ENCODE peak calls at places on chromosomes 12 and 14, in eight cellular contexts. M is naive thymus-derived CD4-positive, alpha-beta T cell; S is HCT116; I is esophagus squamous epithelium; R is sigmoid colon; U is H1; K is prostate gland; H is kidney. Z is an unnamed sample.

GRCh38 chr12:57166971-57167371 is 19.6 kb upstream of the LRP1-AS start:
- DNase-seq in K (no peak), R (no peak), S (no peak), H (no peak), I (no peak), U (no peak), M (no peak), Z (no peak)

GRCh38 chr14:96905825-96906224 is 108.6 kb downstream of the VRK1 start:
- DNase-seq in I (no peak), R (no peak), H (no peak), M (no peak), S (no peak), U (no peak), K (no peak), Z (no peak)

GRCh38 chr12:92561543-92561899 is 141.3 kb upstream of the PLEKHG7 start:
- DNase-seq in S (no peak), H (no peak), K (no peak), M (no peak), U (no peak), I (no peak), R (peak; percentile 88), Z (no peak)

GRCh38 chr12:103705098-103705497 is 118.0 kb downstream of the STAB2 start:
- DNase-seq in K (no peak), R (no peak), U (no peak), M (no peak), I (no peak), S (no peak), H (no peak), Z (no peak)

GRCh38 chr14:72270341-72270740 is 338.1 kb downstream of the RGS6 start:
- DNase-seq in M (no peak), R (no peak), S (no peak), I (no peak), H (no peak), U (no peak), K (no peak), Z (no peak)

GRCh38 chr14:100476012-100476822 is 111.0 kb downstream of the BEGAIN start:
- DNase-seq in S (peak; percentile 94), K (no peak), U (no peak), I (no peak), H (no peak), M (no peak), R (no peak), Z (no peak)

GRCh38 chr14:69500096-69500495 is 15.6 kb downstream of the PLEKHD1 start:
- DNase-seq in R (no peak), I (no peak), U (no peak), M (no peak), K (no peak), S (no peak), H (peak; percentile 38), Z (no peak)

GRCh38 chr12:88638956-88639355 is 58.7 kb upstream of the KITLG start:
- DNase-seq in I (no peak), R (no peak), K (no peak), S (no peak), H (no peak), U (no peak), M (no peak), Z (no peak)

GRCh38 chr12:56221233-56221756 is 427 bp downstream of the RNF41 start:
- DNase-seq in R (peak; percentile 88), S (no peak), M (no peak), I (no peak), K (peak; percentile 53), U (no peak), H (peak; percentile 88), Z (no peak)

GRCh38 chr14:83170165-83170564 is 1636.5 kb upstream of the SEL1L start:
- DNase-seq in R (no peak), U (no peak), H (no peak), K (no peak), I (no peak), S (no peak), M (no peak), Z (no peak)

GRCh38 chr14:87896393-87897380 is 96.3 kb downstream of the GALC start:
- DNase-seq in M (no peak), R (no peak), H (no peak), U (no peak), S (peak; percentile 24), K (no peak), I (no peak), Z (peak; percentile 9)

GRCh38 chr12:15886372-15887042 is 4.3 kb downstream of the STRAP start:
- DNase-seq in I (no peak), H (no peak), R (no peak), U (no peak), M (no peak), K (no peak), S (no peak), Z (peak; percentile 72)

GRCh38 chr12:92145481-92145730 is 240 bp downstream of the BTG1 start:
- DNase-seq in I (no peak), K (no peak), S (no peak), M (no peak), H (no peak), U (no peak), R (no peak), Z (no peak)

GRCh38 chr12:130761537-130762318 is 45.6 kb upstream of the RIMBP2 start:
- DNase-seq in M (peak; percentile 21), H (peak; percentile 75), S (peak; percentile 29), R (peak; percentile 57), I (no peak), U (no peak), K (peak; percentile 40), Z (peak; percentile 56)

GRCh38 chr14:26330982-26331381 is 266.9 kb downstream of the NOVA1 start:
- DNase-seq in I (no peak), U (no peak), M (no peak), K (no peak), R (no peak), S (no peak), H (no peak), Z (no peak)

GRCh38 chr14:81233615-81234014 is 12.9 kb upstream of the GTF2A1 start:
- DNase-seq in U (no peak), I (no peak), R (no peak), K (no peak), S (no peak), M (no peak), H (no peak), Z (no peak)

GRCh38 chr14:103679351-103679750 is 35.9 kb downstream of the XRCC3 start:
- DNase-seq in R (no peak), U (no peak), K (peak; percentile 10), I (no peak), H (no peak), M (peak; percentile 11), S (peak; percentile 3), Z (peak; percentile 58)

GRCh38 chr12:27868165-27868564 is 88.1 kb upstream of the MANSC4 start:
- DNase-seq in H (no peak), K (no peak), R (no peak), I (no peak), U (no peak), M (no peak), S (no peak), Z (no peak)

GRCh38 chr14:20679907-20680306 is 4.5 kb upstream of the RNASE4 start:
- DNase-seq in H (no peak), R (no peak), I (no peak), K (no peak), M (no peak), U (no peak), S (no peak), Z (peak; percentile 14)

DNA sequence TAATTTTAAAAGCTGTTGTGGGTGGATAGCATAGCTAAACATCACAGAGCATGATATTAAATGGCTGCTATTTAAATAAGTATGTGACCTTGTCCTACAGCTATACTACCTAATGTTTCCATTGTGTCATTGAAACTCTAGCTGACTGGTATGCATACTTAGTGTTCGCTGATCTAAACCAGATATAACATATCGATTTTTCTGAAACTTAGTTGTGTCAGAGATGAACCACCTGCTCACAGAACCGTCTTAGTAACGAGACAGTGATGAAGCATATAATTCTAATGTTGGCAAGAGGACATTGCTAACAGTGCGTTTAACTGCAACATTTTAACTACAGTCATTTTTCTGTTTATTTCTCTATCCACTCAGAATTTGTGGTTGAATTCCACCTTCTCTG is 36.1 kb upstream of the NUAK1 start:
- DNase-seq in S (no peak), H (no peak), U (no peak), R (no peak), M (no peak), I (no peak), K (no peak), Z (peak; percentile 35)
- H3K4me1 ChIP-seq in S (no peaks in the 10 kb centered on the region), H (no peaks in the 10 kb centered on the region), U (no peaks in the 10 kb centered on the region), R (no peaks in the 10 kb centered on the region), M (no peaks in the 10 kb centered on the region), I (no peaks in the 10 kb centered on the region), K (no peaks in the 10 kb centered on the region), Z (peaks cover 13% of the 10 kb centered on the region)

DNA sequence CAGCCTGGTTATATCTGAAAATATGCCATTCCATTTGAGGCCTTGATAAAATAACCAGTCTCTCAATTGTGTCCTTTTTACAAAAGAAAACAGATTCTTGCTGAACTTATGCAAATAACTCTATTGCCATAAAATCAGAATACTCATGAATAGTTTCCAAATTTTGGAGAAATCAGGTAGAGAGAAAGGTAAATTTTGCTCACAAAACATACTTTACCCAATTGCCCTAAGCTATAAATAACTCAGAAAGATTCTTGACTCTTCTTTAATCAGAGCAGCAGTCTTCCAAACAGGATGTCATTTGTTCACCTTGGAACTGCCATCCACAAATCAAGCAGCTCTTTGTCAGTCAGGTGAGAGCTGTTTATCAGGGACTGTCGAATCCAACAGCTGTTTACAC is 12.6 kb downstream of the ZNF26 start:
- DNase-seq in U (no peak), S (no peak), R (no peak), I (no peak), H (no peak), M (no peak), K (no peak), Z (no peak)
- H3K9me3 ChIP-seq in U (peaks cover 77% of the 10 kb centered on the region), S (peaks cover 16% of the 10 kb centered on the region), R (peaks cover 22% of the 10 kb centered on the region), I (peaks cover 100% of the 10 kb centered on the region), H (peaks cover 14% of the 10 kb centered on the region), M (peaks cover 45% of the 10 kb centered on the region), K (no peaks in the 10 kb centered on the region), Z (peaks cover 3% of the 10 kb centered on the region)

DNA sequence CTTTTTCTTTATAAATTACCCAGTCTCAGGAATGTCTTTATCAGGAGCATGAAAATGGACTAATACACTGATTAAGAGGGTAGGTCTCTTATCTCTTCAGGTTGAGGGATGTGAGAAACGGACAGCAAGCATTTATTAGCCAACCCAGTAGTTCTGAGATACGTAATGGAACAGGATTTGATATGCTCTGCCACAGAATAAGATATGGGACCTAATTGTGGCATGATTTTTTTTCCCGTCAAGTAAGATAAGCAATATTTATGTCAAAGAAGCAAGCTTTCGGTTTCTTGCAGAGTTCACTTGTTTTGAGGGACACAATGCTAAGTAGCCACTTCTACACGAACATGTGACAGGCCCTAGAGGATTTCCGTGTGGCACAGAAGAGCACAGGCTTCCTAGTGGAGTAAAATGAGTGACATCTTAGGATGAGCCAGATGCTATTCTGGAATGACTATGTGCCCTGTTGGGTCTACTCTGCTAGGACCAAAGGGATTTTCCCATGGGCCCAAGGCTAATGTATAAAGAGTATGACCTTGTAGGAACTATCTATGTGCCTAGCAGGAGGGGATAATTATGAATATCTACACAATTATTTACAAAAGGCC is 57.9 kb downstream of the SLC38A1 start:
- DNase-seq in M (no peak), I (no peak), S (no peak), U (no peak), K (no peak), R (no peak), H (no peak), Z (no peak)
- H3K4me1 ChIP-seq in M (peaks cover 79% of the 10 kb centered on the region), I (peaks cover 3% of the 10 kb centered on the region), S (no peaks in the 10 kb centered on the region), U (no peaks in the 10 kb centered on the region), K (no peaks in the 10 kb centered on the region), R (peaks cover 83% of the 10 kb centered on the region), H (no peaks in the 10 kb centered on the region), Z (peaks cover 18% of the 10 kb centered on the region)

DNA sequence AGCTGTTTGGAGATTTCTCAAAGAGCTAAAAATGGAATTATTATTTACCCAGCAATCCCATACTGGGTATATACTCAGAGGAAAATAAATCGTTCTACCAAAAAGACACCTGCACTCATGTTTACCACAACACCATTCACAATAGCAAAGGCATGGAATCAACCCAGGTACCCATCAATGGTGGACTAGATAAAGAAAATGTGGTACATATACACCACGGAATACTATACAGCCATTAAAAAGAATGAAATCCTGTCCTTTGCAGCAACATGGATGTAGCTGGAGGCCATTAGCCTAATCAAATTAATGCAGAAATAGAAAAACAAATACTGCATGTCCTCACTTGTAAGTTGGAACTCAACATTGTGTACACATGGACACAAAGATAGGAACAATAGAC is 37.9 kb downstream of the WBP11 start:
- DNase-seq in M (no peak), K (no peak), H (no peak), S (no peak), R (no peak), U (no peak), I (no peak), Z (no peak)
- H3K9me3 ChIP-seq in M (no peaks in the 10 kb centered on the region), K (no peaks in the 10 kb centered on the region), H (no peaks in the 10 kb centered on the region), S (no peaks in the 10 kb centered on the region), R (no peaks in the 10 kb centered on the region), U (no peaks in the 10 kb centered on the region), I (no peaks in the 10 kb centered on the region), Z (no peaks in the 10 kb centered on the region)

Z was measured in HAP-1.